ENCODE peak calls at places on chromosomes 12 and 14, in seven cellular contexts. V is IMR-90, G is mesendoderm, I is neuronal stem cell, P is mesenchymal stem cell, C is trophoblast cell, S is H1. U is an unnamed sample.

GRCh38 chr12:123949118-123949774 is 23.4 kb downstream of the CCDC92 start:
- DNase-seq in V (no peak), G (no peak), I (no peak), P (no peak), C (no peak), S (no peak), U (peak; percentile 24)

GRCh38 chr12:116924558-116925453 is 14.1 kb downstream of the FBXW8 start:
- DNase-seq in V (peak; percentile 91), G (peak; percentile 82), I (no peak), P (peak; percentile 68), C (peak; percentile 56), S (no peak), U (peak; percentile 45)

GRCh38 chr14:76985021-76985420 is 43.5 kb downstream of the IRF2BPL start:
- DNase-seq in V (peak; percentile 75), G (no peak), I (no peak), P (peak; percentile 70), C (peak; percentile 99), S (no peak), U (no peak)

GRCh38 chr14:33347816-33348215 is 409.1 kb downstream of the NPAS3 start:
- DNase-seq in V (no peak), G (no peak), I (no peak), P (peak; percentile 59), C (no peak), S (no peak), U (no peak)

GRCh38 chr12:126064028-126064427 is 998.8 kb downstream of the AACS start:
- DNase-seq in V (no peak), G (no peak), I (no peak), P (no peak), C (no peak), S (no peak), U (no peak)

GRCh38 chr14:105315211-105315721 is 718 bp downstream of the PACS2 start:
- DNase-seq in V (no peak), G (peak; percentile 38), I (no peak), P (peak; percentile 55), C (peak; percentile 51), S (no peak), U (peak; percentile 57)

GRCh38 chr12:47652491-47653234 is 53.2 kb downstream of the RPAP3 start:
- DNase-seq in V (no peak), G (peak; percentile 56), I (no peak), P (peak; percentile 20), C (no peak), S (no peak), U (no peak)

GRCh38 chr12:119302334-119303132 is 32.0 kb upstream of the CCDC60 start:
- DNase-seq in V (no peak), G (no peak), I (peak; percentile 64), P (no peak), C (no peak), S (no peak), U (no peak)

GRCh38 chr12:85310456-85311076 is 30.5 kb downstream of the ALX1 start:
- DNase-seq in V (peak; percentile 1), G (no peak), I (no peak), P (peak; percentile 4), C (peak; percentile 42), S (no peak), U (no peak)

GRCh38 chr12:12786716-12787601 is 1.5 kb downstream of the APOLD1 start:
- DNase-seq in V (peak; percentile 81), G (peak; percentile 80), I (peak; percentile 40), P (peak; percentile 83), C (peak; percentile 91), S (peak; percentile 57), U (peak; percentile 78)

GRCh38 chr12:130162771-130163460 is 652 bp downstream of the FZD10 start:
- DNase-seq in V (no peak), G (peak; percentile 23), I (no peak), P (no peak), C (no peak), S (no peak), U (peak; percentile 56)

GRCh38 chr14:105931808-105932483 is 405.6 kb downstream of the TMEM121 start:
- DNase-seq in V (no peak), G (no peak), I (no peak), P (no peak), C (peak; percentile 70), S (no peak), U (peak; percentile 5)

GRCh38 chr12:21413369-21414277 is 23.8 kb upstream of the PYROXD1 start:
- DNase-seq in V (no peak), G (no peak), I (no peak), P (peak; percentile 22), C (no peak), S (no peak), U (no peak)

GRCh38 chr12:132320767-132321211 is 8.6 kb downstream of the GALNT9 start:
- DNase-seq in V (no peak), G (no peak), I (no peak), P (no peak), C (no peak), S (no peak), U (no peak)

GRCh38 chr12:132319359-132319950 is 9.9 kb downstream of the GALNT9 start:
- DNase-seq in V (no peak), G (no peak), I (no peak), P (no peak), C (no peak), S (no peak), U (no peak)

GRCh38 chr12:132318618-132319033 is 10.8 kb downstream of the GALNT9 start:
- DNase-seq in V (no peak), G (no peak), I (no peak), P (no peak), C (no peak), S (no peak), U (no peak)

GRCh38 chr12:132321321-132322118 is 7.9 kb downstream of the GALNT9 start:
- DNase-seq in V (no peak), G (no peak), I (no peak), P (no peak), C (no peak), S (no peak), U (no peak)

DNA sequence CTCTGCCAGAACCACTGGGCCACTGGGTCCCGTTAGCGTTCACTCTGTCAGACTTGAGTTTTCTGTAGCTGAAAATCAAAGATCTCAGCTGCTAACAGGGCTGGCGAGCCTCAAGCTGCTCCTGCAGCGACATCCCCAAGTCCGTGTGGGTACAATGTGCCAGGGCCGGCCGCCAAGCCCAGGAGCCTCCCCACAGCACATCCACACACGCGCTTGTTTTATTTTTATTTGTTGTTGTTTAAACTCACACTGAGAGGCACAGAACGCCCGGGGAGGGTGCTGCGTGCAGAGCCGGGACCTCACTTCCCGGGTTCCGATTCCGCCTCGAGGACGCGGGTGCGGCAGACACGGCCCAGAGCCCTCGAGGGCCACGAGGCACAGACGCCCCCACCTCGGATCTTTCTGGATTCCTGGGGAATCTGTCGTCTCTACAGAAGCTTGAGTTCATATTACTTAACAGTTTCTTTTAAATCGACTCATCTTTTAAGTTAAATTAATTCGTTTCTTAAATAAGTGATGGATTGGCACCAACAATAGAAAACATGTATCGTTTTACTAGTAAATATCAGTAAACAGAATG is 9.3 kb downstream of the GALNT9 start:
- DNase-seq in V (no peak), G (no peak), I (no peak), P (no peak), C (no peak), S (no peak), U (no peak)
- H2AK5ac ChIP-seq in V (no peak overlapping the region), G (no peak overlapping the region), I (no peak overlapping the region), P (no peak overlapping the region), C (no peak overlapping the region), S (no peak overlapping the region), U (no peak overlapping the region)

GRCh38 chr14:89719371-89720075 is 235.0 kb downstream of the EFCAB11 start:
- DNase-seq in V (no peak), G (no peak), I (no peak), P (no peak), C (no peak), S (no peak), U (no peak)
- H2AK5ac ChIP-seq in V (no peak overlapping the region), G (no peak overlapping the region), I (no peak overlapping the region), P (no peak overlapping the region), C (no peak overlapping the region), S (no peak overlapping the region), U (no peak overlapping the region)

GRCh38 chr12:103857164-103857563 is 16.1 kb upstream of the NT5DC3 start:
- DNase-seq in V (no peak), G (no peak), I (no peak), P (no peak), C (no peak), S (no peak), U (no peak)

GRCh38 chr12:103858953-103859601 is 18.0 kb upstream of the NT5DC3 start:
- DNase-seq in V (peak; percentile 98), G (peak; percentile 15), I (no peak), P (peak; percentile 95), C (peak; percentile 84), S (no peak), U (no peak)

GRCh38 chr12:103855896-103856657 is 15.0 kb upstream of the NT5DC3 start:
- DNase-seq in V (no peak), G (no peak), I (no peak), P (no peak), C (peak; percentile 44), S (no peak), U (no peak)

GRCh38 chr12:103855036-103855712 is 14.1 kb upstream of the NT5DC3 start:
- DNase-seq in V (peak; percentile 85), G (no peak), I (no peak), P (peak; percentile 68), C (peak; percentile 46), S (no peak), U (no peak)

DNA sequence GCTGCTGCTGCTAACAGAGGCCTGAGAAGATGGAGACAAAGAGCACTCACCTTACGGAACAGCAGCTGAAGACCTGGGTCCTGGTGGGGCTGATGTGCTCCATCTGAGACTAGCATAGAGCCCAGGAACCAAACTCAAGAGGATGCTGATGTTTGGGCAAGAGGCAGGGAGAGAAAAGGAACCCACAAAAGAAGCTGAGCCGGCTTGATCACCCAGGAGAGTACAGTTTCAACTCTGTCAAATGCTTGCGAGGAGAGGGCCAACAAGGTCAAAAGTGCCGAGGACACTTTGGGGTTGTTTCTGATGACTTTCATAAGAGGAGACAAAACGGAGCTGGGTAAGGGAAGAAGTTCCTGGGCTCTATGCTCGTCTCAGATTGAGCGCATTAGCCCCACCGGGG is 17.3 kb upstream of the NT5DC3 start:
- DNase-seq in V (no peak), G (no peak), I (no peak), P (no peak), C (no peak), S (no peak), U (no peak)
- H2AK5ac ChIP-seq in V (peak overlapping the region; percentile 99), G (no peak overlapping the region), I (no peak overlapping the region), P (peak overlapping the region; percentile 95), C (no peak overlapping the region), S (no peak overlapping the region), U (no peak overlapping the region)

GRCh38 chr12:92828565-92828964 is 100.5 kb downstream of the EEA1 start:
- DNase-seq in V (no peak), G (no peak), I (no peak), P (no peak), C (no peak), S (no peak), U (no peak)
- H2AK5ac ChIP-seq in V (no peak overlapping the region), G (no peak overlapping the region), I (no peak overlapping the region), P (no peak overlapping the region), C (no peak overlapping the region), S (no peak overlapping the region), U (no peak overlapping the region)

U was measured in H9.